ENCODE peak calls at places on chromosomes 7 and 10, in ten cellular contexts. Z is endothelial cell of umbilical vein, T is ovary, C is breast epithelium, B is H1, V is A549, H is NB4, J is sigmoid colon, Q is thyroid gland, Y is adrenal gland. G is an unnamed sample.

GRCh38 chr10:75662715-75663114 is 231.3 kb downstream of the LRMDA start:
- DNase-seq in Z (no peak), T (peak), C (no peak), B (no peak), V (no peak), H (peak), J (peak), Q (peak), Y (peak), G (no peak)

GRCh38 chr10:63576501-63576900 is 55.3 kb downstream of the REEP3 start:
- DNase-seq in Z (peak), T (no peak), C (no peak), B (no peak), V (no peak), H (no peak), J (no peak), Q (no peak), Y (no peak), G (no peak)

GRCh38 chr10:131997366-131998049 is 15.8 kb upstream of the BNIP3 start:
- DNase-seq in Z (peak), T (peak), C (peak), B (no peak), V (peak), H (no peak), J (peak), Q (peak), Y (peak), G (no peak)

GRCh38 chr10:129560355-129560754 is 93.3 kb downstream of the MGMT start:
- DNase-seq in Z (no peak), T (no peak), C (no peak), B (no peak), V (no peak), H (no peak), J (no peak), Q (no peak), Y (no peak), G (no peak)

GRCh38 chr7:16554518-16555236 is 28.1 kb downstream of the LRRC72 start:
- DNase-seq in Z (no peak), T (no peak), C (no peak), B (no peak), V (no peak), H (no peak), J (no peak), Q (no peak), Y (no peak), G (no peak)

GRCh38 chr10:59580257-59580863 is 129.3 kb downstream of the SLC16A9 start:
- DNase-seq in Z (peak), T (no peak), C (no peak), B (no peak), V (peak), H (peak), J (no peak), Q (no peak), Y (no peak), G (no peak)

GRCh38 chr7:11373546-11374142 is 400.0 kb downstream of the PHF14 start:
- DNase-seq in Z (peak), T (no peak), C (no peak), B (no peak), V (peak), H (peak), J (no peak), Q (no peak), Y (no peak), G (no peak)

GRCh38 chr10:69222157-69223027 is 2.3 kb downstream of the HKDC1 start:
- DNase-seq in Z (peak), T (no peak), C (no peak), B (peak), V (peak), H (peak), J (no peak), Q (peak), Y (no peak), G (peak)

GRCh38 chr7:75971961-75972763 is 22.2 kb downstream of the TMEM120A start:
- DNase-seq in Z (no peak), T (no peak), C (no peak), B (no peak), V (peak), H (peak), J (peak), Q (no peak), Y (no peak), G (no peak)

GRCh38 chr10:87640043-87640442 is 19.6 kb upstream of the PAPSS2 start:
- DNase-seq in Z (no peak), T (no peak), C (no peak), B (no peak), V (no peak), H (no peak), J (no peak), Q (no peak), Y (no peak), G (no peak)

GRCh38 chr7:123343611-123344010 is 143.8 kb upstream of the SLC13A1 start:
- DNase-seq in Z (no peak), T (no peak), C (no peak), B (no peak), V (no peak), H (no peak), J (no peak), Q (no peak), Y (no peak), G (no peak)

GRCh38 chr10:69641261-69641980 is 11.4 kb downstream of the FAM241B start:
- DNase-seq in Z (no peak), T (no peak), C (no peak), B (no peak), V (no peak), H (no peak), J (peak), Q (no peak), Y (no peak), G (peak)

GRCh38 chr10:62130948-62131347 is 137.7 kb downstream of the RTKN2 start:
- DNase-seq in Z (peak), T (no peak), C (no peak), B (no peak), V (no peak), H (no peak), J (no peak), Q (no peak), Y (no peak), G (peak)

GRCh38 chr7:39761435-39761834 is 138.1 kb downstream of the RALA start:
- DNase-seq in Z (no peak), T (no peak), C (no peak), B (no peak), V (no peak), H (no peak), J (no peak), Q (no peak), Y (no peak), G (no peak)

GRCh38 chr7:30159698-30160143 is 24.9 kb downstream of the MTURN start:
- DNase-seq in Z (no peak), T (peak), C (no peak), B (no peak), V (no peak), H (peak), J (no peak), Q (peak), Y (peak), G (peak)

GRCh38 chr10:1050145-1050544 is 1.2 kb upstream of the IDI1 start:
- DNase-seq in Z (peak), T (no peak), C (no peak), B (no peak), V (no peak), H (peak), J (no peak), Q (no peak), Y (no peak), G (no peak)

GRCh38 chr7:115019882-115020605 is 98.2 kb downstream of the MDFIC start:
- DNase-seq in Z (no peak), T (no peak), C (no peak), B (no peak), V (no peak), H (peak), J (no peak), Q (no peak), Y (no peak), G (no peak)

GRCh38 chr7:66930341-66930740 is 9.3 kb downstream of the TMEM248 start:
- DNase-seq in Z (no peak), T (no peak), C (no peak), B (peak), V (no peak), H (peak), J (no peak), Q (no peak), Y (no peak), G (no peak)

GRCh38 chr7:55556031-55556430 is 16.3 kb downstream of the VOPP1 start:
- DNase-seq in Z (no peak), T (no peak), C (no peak), B (no peak), V (no peak), H (no peak), J (no peak), Q (no peak), Y (no peak), G (no peak)

GRCh38 chr7:102404005-102404861 is 8.1 kb downstream of the PRKRIP1 start:
- DNase-seq in Z (peak), T (no peak), C (no peak), B (no peak), V (peak), H (peak), J (no peak), Q (peak), Y (peak), G (peak)

GRCh38 chr7:1531263-1531978 is 919 bp downstream of the MAFK start:
- DNase-seq in Z (peak), T (peak), C (peak), B (no peak), V (no peak), H (peak), J (peak), Q (peak), Y (peak), G (no peak)

GRCh38 chr7:152624218-152624617 is 51.7 kb downstream of the XRCC2 start:
- DNase-seq in Z (no peak), T (no peak), C (no peak), B (no peak), V (no peak), H (no peak), J (no peak), Q (no peak), Y (no peak), G (no peak)

GRCh38 chr7:14850039-14850438 is 52.5 kb downstream of the DGKB start:
- DNase-seq in Z (no peak), T (no peak), C (no peak), B (no peak), V (no peak), H (peak), J (no peak), Q (no peak), Y (no peak), G (no peak)

GRCh38 chr7:65438593-65438992 is 64.9 kb downstream of the ZNF92 start:
- DNase-seq in Z (peak), T (no peak), C (no peak), B (no peak), V (no peak), H (peak), J (no peak), Q (no peak), Y (peak), G (no peak)

GRCh38 chr10:122376364-122376961 is 2.0 kb downstream of the PLEKHA1 start:
- DNase-seq in Z (peak), T (no peak), C (no peak), B (no peak), V (no peak), H (no peak), J (no peak), Q (no peak), Y (no peak), G (no peak)

GRCh38 chr10:122373713-122374112 is 795 bp upstream of the PLEKHA1 start:
- DNase-seq in Z (no peak), T (peak), C (no peak), B (no peak), V (peak), H (no peak), J (no peak), Q (peak), Y (no peak), G (no peak)

GRCh38 chr10:122374246-122374858 is at the start of gene PLEKHA1:
- DNase-seq in Z (peak), T (peak), C (peak), B (peak), V (peak), H (peak), J (peak), Q (peak), Y (peak), G (peak)

GRCh38 chr10:122375761-122376160 is 1.3 kb downstream of the PLEKHA1 start:
- DNase-seq in Z (peak), T (no peak), C (no peak), B (no peak), V (no peak), H (no peak), J (no peak), Q (no peak), Y (no peak), G (no peak)

GRCh38 chr10:122374859-122375721 is 582 bp downstream of the PLEKHA1 start:
- DNase-seq in Z (peak), T (peak), C (peak), B (no peak), V (peak), H (peak), J (peak), Q (peak), Y (peak), G (peak)
- TF ChIP-seq POLR2A in Z (no peak), T (no peak), C (no peak), B (peak), V (no peak), H (no peak), J (peak), Q (no peak), Y (no peak), G (no peak)

GRCh38 chr7:132180481-132180880 is 395.8 kb downstream of the PLXNA4 start:
- DNase-seq in Z (no peak), T (no peak), C (no peak), B (no peak), V (no peak), H (no peak), J (peak), Q (no peak), Y (no peak), G (no peak)

GRCh38 chr7:132177708-132178392 is 398.4 kb downstream of the PLXNA4 start:
- DNase-seq in Z (no peak), T (no peak), C (no peak), B (no peak), V (no peak), H (no peak), J (no peak), Q (no peak), Y (no peak), G (peak)

GRCh38 chr7:132181371-132181770 is 394.9 kb downstream of the PLXNA4 start:
- DNase-seq in Z (no peak), T (no peak), C (no peak), B (no peak), V (no peak), H (no peak), J (peak), Q (no peak), Y (no peak), G (no peak)

GRCh38 chr7:132178393-132178765 is 397.9 kb downstream of the PLXNA4 start:
- DNase-seq in Z (no peak), T (no peak), C (no peak), B (no peak), V (no peak), H (no peak), J (no peak), Q (no peak), Y (no peak), G (no peak)

GRCh38 chr7:132179681-132180080 is 396.6 kb downstream of the PLXNA4 start:
- DNase-seq in Z (no peak), T (no peak), C (no peak), B (no peak), V (no peak), H (no peak), J (peak), Q (no peak), Y (no peak), G (no peak)
- TF ChIP-seq POLR2A in Z (no peak), T (no peak), C (no peak), B (no peak), V (no peak), H (no peak), J (no peak), Q (no peak), Y (no peak), G (no peak)

DNA sequence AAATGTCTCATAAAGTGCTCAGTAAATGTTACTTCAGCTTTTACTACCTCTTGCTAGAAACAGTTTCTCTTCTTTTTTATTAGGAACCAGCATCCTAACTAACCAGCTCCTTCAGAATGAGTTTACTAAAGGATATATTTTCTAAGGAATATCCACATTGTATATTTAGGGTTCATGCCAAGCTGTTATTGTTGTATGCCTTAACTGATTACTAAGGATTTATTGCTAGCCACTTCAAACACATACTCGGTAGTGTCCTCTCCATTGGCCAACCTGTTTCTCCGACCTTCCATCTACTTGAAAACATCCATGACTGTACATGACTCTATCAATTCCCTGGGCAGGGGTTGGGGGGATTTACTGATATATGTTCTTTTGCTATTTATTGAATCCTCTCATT is 906.3 kb upstream of the SORCS1 start:
- DNase-seq in Z (no peak), T (no peak), C (no peak), B (no peak), V (no peak), H (no peak), J (no peak), Q (no peak), Y (no peak), G (no peak)
- TF ChIP-seq POLR2A in Z (no peak), T (no peak), C (no peak), B (no peak), V (no peak), H (no peak), J (no peak), Q (no peak), Y (no peak), G (no peak)

GRCh38 chr7:142905759-142906158 is 20.2 kb upstream of the TRPV6 start:
- DNase-seq in Z (no peak), T (no peak), C (no peak), B (no peak), V (no peak), H (no peak), J (no peak), Q (no peak), Y (no peak), G (no peak)
- TF ChIP-seq POLR2A in Z (no peak), T (no peak), C (no peak), B (no peak), V (no peak), H (no peak), J (no peak), Q (no peak), Y (no peak), G (no peak)

GRCh38 chr10:92239185-92239599 is 51.7 kb downstream of the CPEB3 start:
- DNase-seq in Z (no peak), T (no peak), C (no peak), B (no peak), V (no peak), H (no peak), J (peak), Q (peak), Y (no peak), G (no peak)

GRCh38 chr10:92241501-92241900 is 49.4 kb downstream of the CPEB3 start:
- DNase-seq in Z (no peak), T (no peak), C (no peak), B (no peak), V (no peak), H (no peak), J (no peak), Q (no peak), Y (no peak), G (no peak)

GRCh38 chr10:92241158-92241500 is 49.7 kb downstream of the CPEB3 start:
- DNase-seq in Z (no peak), T (no peak), C (no peak), B (no peak), V (no peak), H (peak), J (no peak), Q (peak), Y (peak), G (no peak)

GRCh38 chr10:92239600-92240288 is 51.1 kb downstream of the CPEB3 start:
- DNase-seq in Z (peak), T (peak), C (no peak), B (no peak), V (peak), H (peak), J (peak), Q (no peak), Y (peak), G (no peak)

DNA sequence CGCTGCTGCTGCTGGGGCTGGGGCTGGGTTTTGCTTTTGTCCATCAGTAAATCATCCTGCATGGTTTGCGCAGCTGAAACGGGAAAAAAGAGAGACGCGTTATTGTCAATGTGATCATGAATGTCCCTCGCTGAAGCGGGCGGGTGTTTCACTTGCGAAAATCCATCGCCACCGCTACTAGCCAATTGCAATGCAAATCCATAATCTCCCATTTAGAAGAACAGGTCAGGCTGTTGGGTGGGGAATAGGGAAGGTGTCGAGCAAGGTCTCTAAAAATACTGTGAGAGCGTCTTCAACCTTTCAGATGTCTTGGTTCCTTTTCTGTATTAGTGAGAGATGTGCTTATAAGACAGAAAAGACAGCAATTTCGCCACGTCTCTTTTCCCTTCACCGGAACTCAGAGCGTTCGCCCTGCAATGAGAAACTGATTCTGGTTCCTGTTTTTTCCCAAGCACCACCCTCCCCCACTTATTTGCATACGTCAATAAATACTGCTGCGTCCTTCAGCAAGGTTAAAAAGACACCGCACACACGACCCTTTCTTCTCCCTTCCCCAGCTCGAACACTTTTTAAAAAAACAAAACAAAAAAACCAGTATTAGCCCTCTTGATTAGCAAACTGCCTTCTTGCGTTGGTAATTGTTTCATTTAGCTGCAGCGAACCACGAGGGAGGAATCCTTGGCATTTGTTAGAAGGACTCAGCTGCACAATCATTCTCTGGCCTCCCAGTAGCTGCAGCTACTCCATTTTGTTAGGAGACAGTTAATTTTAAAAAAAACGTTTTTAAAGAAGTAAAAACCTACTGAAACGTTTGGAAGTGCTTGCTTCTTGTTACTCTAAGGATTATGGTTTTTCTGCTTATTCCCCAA is 50.4 kb downstream of the CPEB3 start:
- DNase-seq in Z (peak), T (peak), C (peak), B (no peak), V (peak), H (peak), J (peak), Q (peak), Y (peak), G (peak)
- TF ChIP-seq POLR2A in Z (no peak), T (peak), C (peak), B (no peak), V (no peak), H (peak), J (peak), Q (peak), Y (peak), G (no peak)

GRCh38 chr7:26398436-26399308 is 107.0 kb downstream of the SNX10 start:
- DNase-seq in Z (peak), T (peak), C (peak), B (no peak), V (peak), H (peak), J (peak), Q (peak), Y (peak), G (peak)
- TF ChIP-seq POLR2A in Z (peak), T (no peak), C (no peak), B (peak), V (no peak), H (peak), J (no peak), Q (no peak), Y (peak), G (no peak)

DNA sequence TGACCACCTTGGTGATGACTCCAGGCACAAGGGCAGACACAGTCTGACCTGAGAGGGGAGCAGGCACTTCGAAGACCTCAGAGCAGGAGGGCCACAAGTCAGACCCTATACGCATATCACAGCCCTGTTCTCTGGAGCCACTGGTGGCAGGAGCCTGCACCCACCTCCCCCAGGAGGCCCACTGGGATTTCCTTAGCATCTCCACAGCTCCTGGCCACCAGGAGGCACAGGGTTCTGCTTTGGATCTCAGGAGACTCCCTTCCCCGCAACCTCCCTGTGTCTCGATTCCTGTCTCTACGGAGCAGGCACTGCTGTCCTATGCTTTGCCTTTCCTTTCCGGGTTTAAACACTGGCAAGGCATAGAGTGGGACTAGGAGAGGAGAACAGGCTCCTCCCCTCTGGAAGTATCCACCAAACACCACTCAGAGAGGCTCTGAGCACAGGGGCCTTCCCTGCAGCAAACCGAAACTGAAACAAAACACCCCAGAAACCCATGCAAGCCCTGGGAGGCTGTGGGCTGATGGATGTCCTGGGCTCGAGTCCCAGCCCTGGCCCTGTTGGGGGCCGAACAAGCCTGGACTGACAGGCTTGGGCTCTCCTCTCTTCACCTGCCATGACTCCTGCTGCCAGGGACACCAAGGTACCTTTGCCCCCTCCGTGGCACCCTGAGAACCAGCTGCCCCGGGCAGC is 166.3 kb downstream of the NEURL1 start:
- DNase-seq in Z (peak), T (peak), C (no peak), B (no peak), V (no peak), H (no peak), J (peak), Q (peak), Y (peak), G (peak)
- TF ChIP-seq POLR2A in Z (no peak), T (no peak), C (peak), B (no peak), V (no peak), H (no peak), J (peak), Q (peak), Y (peak), G (peak)